ENCODE peak calls at places on chromosomes 3 and 15, in eight cellular contexts. F, V, P, B, T, H, R and E are unnamed samples. For H3K4me1, the result is how much of the 10 kb centered on the place peaks cover.

GRCh38 chr3:56894912-56895431 is 93.2 kb upstream of the ARHGEF3 start:
- DNase-seq in T (no peak), P (no peak), B (no peak), V (no peak), F (no peak), R (no peak), H (no peak), E (no peak)

GRCh38 chr3:152272771-152273242 is 4.1 kb downstream of the MBNL1 start:
- DNase-seq in V (no peak), P (no peak), B (no peak), R (no peak), T (no peak), F (no peak), H (no peak), E (peak)

GRCh38 chr3:117853923-117854322 is 1144.3 kb downstream of the TUSC7 start:
- DNase-seq in P (peak), F (no peak), V (no peak), T (peak), R (no peak), B (no peak), H (no peak), E (peak)

GRCh38 chr15:41983221-41983620 is 10.9 kb upstream of the EHD4 start:
- DNase-seq in H (no peak), V (no peak), F (no peak), T (peak), R (peak), P (no peak), B (no peak), E (no peak)

GRCh38 chr15:101000271-101000681 is 81.1 kb downstream of the LRRK1 start:
- DNase-seq in H (no peak), R (no peak), B (peak), F (peak), P (no peak), V (no peak), T (no peak), E (no peak)

GRCh38 chr3:152375546-152375945 is 106.8 kb downstream of the MBNL1 start:
- DNase-seq in V (no peak), F (no peak), T (no peak), B (no peak), R (no peak), H (no peak), P (no peak), E (no peak)

GRCh38 chr3:156776046-156776445 is 50.1 kb upstream of the LEKR1 start:
- DNase-seq in F (no peak), V (no peak), H (no peak), P (no peak), T (no peak), R (no peak), B (no peak), E (no peak)

GRCh38 chr15:74220475-74221248 is 15.5 kb upstream of the CCDC33 start:
- DNase-seq in T (no peak), F (no peak), B (no peak), H (no peak), R (no peak), V (no peak), P (no peak), E (no peak)

GRCh38 chr15:85854345-85855097 is 59.8 kb upstream of the KLHL25 start:
- DNase-seq in H (peak), F (peak), B (peak), P (peak), T (peak), R (no peak), V (peak), E (peak)

GRCh38 chr3:177371903-177372302 is 174.6 kb upstream of the TBL1XR1 start:
- DNase-seq in F (no peak), P (peak), B (no peak), R (no peak), H (no peak), V (no peak), T (no peak), E (no peak)

GRCh38 chr3:88031543-88032148 is 27.2 kb downstream of the CGGBP1 start:
- DNase-seq in R (no peak), V (no peak), P (no peak), F (no peak), H (no peak), B (no peak), T (no peak), E (peak)

GRCh38 chr3:52292247-52293065 is 4.8 kb downstream of the GLYCTK start:
- DNase-seq in F (no peak), B (no peak), P (no peak), H (no peak), R (no peak), T (no peak), V (no peak), E (no peak)

GRCh38 chr15:61033319-61033718 is 195.8 kb downstream of the RORA start:
- DNase-seq in B (no peak), P (no peak), R (no peak), F (no peak), H (no peak), T (no peak), V (no peak), E (no peak)

GRCh38 chr3:141328286-141329166 is 39.8 kb upstream of the ZBTB38 start:
- DNase-seq in V (no peak), F (no peak), R (no peak), T (no peak), P (no peak), B (no peak), H (no peak), E (no peak)

GRCh38 chr3:133956982-133957381 is 61.3 kb upstream of the RAB6B start:
- DNase-seq in H (no peak), P (no peak), B (no peak), V (no peak), T (no peak), R (no peak), F (no peak), E (no peak)

GRCh38 chr3:143650827-143651226 is 197.4 kb downstream of the SLC9A9 start:
- DNase-seq in V (no peak), B (no peak), P (no peak), F (no peak), R (no peak), H (no peak), T (no peak), E (no peak)

GRCh38 chr3:170064108-170064507 is 26.3 kb downstream of the GPR160 start:
- DNase-seq in P (no peak), H (no peak), V (no peak), F (no peak), R (no peak), T (no peak), B (no peak), E (no peak)

GRCh38 chr3:106168941-106169340 is 300.1 kb upstream of the CBLB start:
- DNase-seq in F (no peak), B (no peak), P (no peak), V (no peak), H (no peak), T (no peak), R (no peak), E (peak)

GRCh38 chr3:114241259-114241658 is 3.9 kb upstream of the ZNF80 start:
- DNase-seq in T (no peak), P (no peak), R (no peak), F (no peak), B (no peak), V (no peak), H (no peak), E (no peak)

GRCh38 chr3:170356596-170357175 is 829 bp upstream of the SKIL start:
- DNase-seq in T (peak), P (peak), F (peak), V (peak), H (no peak), B (peak), R (peak), E (no peak)

GRCh38 chr15:45425135-45425534 is 46.8 kb upstream of the GATM start:
- DNase-seq in V (no peak), R (no peak), H (no peak), P (no peak), F (no peak), T (no peak), B (no peak), E (no peak)

GRCh38 chr3:55476515-55476914 is 10.6 kb downstream of the WNT5A start:
- DNase-seq in F (no peak), P (no peak), H (no peak), R (no peak), T (no peak), V (no peak), B (no peak), E (peak)

GRCh38 chr3:56680054-56680453 is 3.0 kb downstream of the TASOR start:
- DNase-seq in H (no peak), P (no peak), T (no peak), B (no peak), F (no peak), R (no peak), V (no peak), E (no peak)

GRCh38 chr15:48520376-48521155 is 124.9 kb downstream of the FBN1 start:
- DNase-seq in T (no peak), R (no peak), B (no peak), P (no peak), F (no peak), H (peak), V (no peak), E (no peak)

GRCh38 chr3:72692959-72693518 is 155.2 kb downstream of the SHQ1 start:
- DNase-seq in B (no peak), R (no peak), P (peak), V (peak), F (no peak), H (no peak), T (no peak), E (no peak)

GRCh38 chr3:51024121-51024520 is 349.4 kb downstream of the DOCK3 start:
- DNase-seq in R (no peak), P (no peak), F (no peak), H (no peak), T (no peak), B (no peak), V (no peak), E (no peak)

GRCh38 chr3:51024765-51025681 is 350.3 kb downstream of the DOCK3 start:
- DNase-seq in H (no peak), P (peak), B (peak), T (peak), R (no peak), V (peak), F (no peak), E (no peak)
- TF ChIP-seq CTCF in H (no peak), P (no peak), B (no peak), T (no peak), R (no peak), V (no peak), F (no peak), E (no peak)

DNA sequence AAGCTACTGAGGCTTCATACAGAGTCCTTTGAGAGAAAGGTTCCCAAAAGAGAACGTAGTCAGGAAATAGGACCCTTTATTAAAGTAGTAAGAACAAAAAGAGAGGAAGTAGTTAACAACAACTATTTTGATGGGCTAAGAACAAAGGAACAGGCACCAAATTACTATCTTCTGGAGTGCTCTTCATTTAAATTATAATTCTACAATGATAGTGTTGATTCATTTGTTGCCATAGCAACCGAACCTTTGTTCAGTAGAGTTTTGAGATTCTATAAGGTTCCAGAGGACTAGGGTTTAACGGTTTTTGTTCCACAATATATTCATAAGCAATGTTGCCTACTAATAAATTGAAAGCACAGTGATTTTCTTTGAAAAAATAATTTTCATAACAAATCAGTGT is 78.8 kb downstream of the CMSS1 start:
- DNase-seq in P (no peak), B (no peak), T (no peak), H (no peak), F (no peak), V (no peak), R (no peak), E (no peak)
- H3K27ac ChIP-seq in P (peak), B (no peak), T (no peak), H (peak), F (no peak), V (peak), R (no peak), E (peak)

GRCh38 chr15:90875549-90875981 is 7.2 kb downstream of the FURIN start:
- DNase-seq in P (no peak), V (no peak), B (no peak), T (no peak), H (no peak), F (no peak), R (no peak), E (no peak)
- H3K4me1 ChIP-seq in P (under half), V (under half), B (under half), T (under half), H (under half), F (under half), R (under half), E (under half)

GRCh38 chr3:161273589-161274218 is 52.6 kb downstream of the NMD3 start:
- DNase-seq in R (no peak), F (no peak), T (no peak), P (peak), V (no peak), B (no peak), H (peak), E (no peak)
- TF ChIP-seq CTCF in R (peak), F (peak), T (peak), P (peak), V (peak), B (peak), H (peak), E (peak)

GRCh38 chr15:58875343-58875742 is 58.1 kb downstream of the SLTM start:
- DNase-seq in R (no peak), B (no peak), V (no peak), P (no peak), H (no peak), F (no peak), T (no peak), E (no peak)

GRCh38 chr15:58873267-58873666 is 60.2 kb downstream of the SLTM start:
- DNase-seq in R (no peak), V (no peak), H (no peak), F (no peak), T (no peak), P (no peak), B (no peak), E (no peak)

GRCh38 chr15:58865420-58865880 is 68.0 kb downstream of the SLTM start:
- DNase-seq in B (peak), F (no peak), R (no peak), H (no peak), T (no peak), P (no peak), V (no peak), E (peak)

GRCh38 chr15:58867926-58868325 is 65.6 kb downstream of the SLTM start:
- DNase-seq in B (no peak), R (no peak), P (no peak), T (no peak), V (no peak), H (no peak), F (no peak), E (no peak)

GRCh38 chr15:58870451-58870850 is 63.0 kb downstream of the SLTM start:
- DNase-seq in H (no peak), V (no peak), R (no peak), B (no peak), P (no peak), T (no peak), F (no peak), E (no peak)
- H3K27ac ChIP-seq in H (no peak), V (no peak), R (no peak), B (no peak), P (no peak), T (no peak), F (no peak), E (no peak)

GRCh38 chr3:23863060-23863459 is 53.7 kb downstream of the NKIRAS1 start:
- DNase-seq in V (no peak), H (no peak), R (no peak), P (no peak), B (no peak), F (no peak), T (no peak), E (no peak)
- H3K4me1 ChIP-seq in V (half or more), H (under half), R (under half), P (under half), B (under half), F (under half), T (under half), E (under half)

GRCh38 chr3:146590521-146590920 is 14.6 kb downstream of the PLSCR5 start:
- DNase-seq in F (no peak), R (no peak), T (no peak), B (no peak), V (no peak), H (no peak), P (no peak), E (no peak)

GRCh38 chr3:146585156-146585555 is 20.0 kb downstream of the PLSCR5 start:
- DNase-seq in B (no peak), P (no peak), F (no peak), T (no peak), V (no peak), H (no peak), R (no peak), E (no peak)

GRCh38 chr3:146593776-146594175 is 11.4 kb downstream of the PLSCR5 start:
- DNase-seq in V (no peak), R (no peak), B (no peak), T (no peak), P (no peak), H (no peak), F (no peak), E (no peak)

GRCh38 chr3:146594843-146595482 is 10.2 kb downstream of the PLSCR5 start:
- DNase-seq in P (peak), H (peak), V (no peak), F (no peak), R (no peak), T (no peak), B (no peak), E (no peak)

DNA sequence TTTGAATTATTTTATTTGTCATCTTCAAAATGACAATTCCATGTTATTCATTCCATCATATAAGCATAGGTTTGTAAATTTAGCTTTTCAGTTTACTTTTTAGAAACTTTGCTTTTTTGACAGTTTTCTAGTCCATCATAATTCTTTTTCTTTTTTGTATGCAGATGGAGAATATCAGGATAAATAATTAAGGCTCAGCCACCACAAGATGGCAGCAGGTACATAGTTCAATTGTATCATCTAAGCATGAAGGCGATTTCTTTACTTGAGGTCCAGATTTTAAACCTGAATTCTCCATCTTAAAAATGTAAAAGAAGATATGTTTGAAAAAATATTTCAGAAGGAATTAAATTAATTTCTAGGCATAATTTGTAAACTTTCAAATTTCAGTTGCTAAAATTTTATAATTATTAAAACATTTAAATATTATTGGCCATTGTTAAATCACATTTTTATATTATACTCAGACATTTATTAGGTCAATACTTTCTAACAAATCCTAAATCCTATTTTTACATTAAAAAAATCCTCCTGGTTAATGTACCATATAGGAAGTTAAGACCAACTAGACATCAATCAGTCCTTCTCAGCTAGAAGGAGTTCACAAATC is 15.1 kb downstream of the PLSCR5 start:
- DNase-seq in R (no peak), F (no peak), V (peak), T (peak), P (peak), H (peak), B (no peak), E (peak)
- TF ChIP-seq CTCF in R (peak), F (peak), V (peak), T (peak), P (peak), H (peak), B (peak), E (peak)

DNA sequence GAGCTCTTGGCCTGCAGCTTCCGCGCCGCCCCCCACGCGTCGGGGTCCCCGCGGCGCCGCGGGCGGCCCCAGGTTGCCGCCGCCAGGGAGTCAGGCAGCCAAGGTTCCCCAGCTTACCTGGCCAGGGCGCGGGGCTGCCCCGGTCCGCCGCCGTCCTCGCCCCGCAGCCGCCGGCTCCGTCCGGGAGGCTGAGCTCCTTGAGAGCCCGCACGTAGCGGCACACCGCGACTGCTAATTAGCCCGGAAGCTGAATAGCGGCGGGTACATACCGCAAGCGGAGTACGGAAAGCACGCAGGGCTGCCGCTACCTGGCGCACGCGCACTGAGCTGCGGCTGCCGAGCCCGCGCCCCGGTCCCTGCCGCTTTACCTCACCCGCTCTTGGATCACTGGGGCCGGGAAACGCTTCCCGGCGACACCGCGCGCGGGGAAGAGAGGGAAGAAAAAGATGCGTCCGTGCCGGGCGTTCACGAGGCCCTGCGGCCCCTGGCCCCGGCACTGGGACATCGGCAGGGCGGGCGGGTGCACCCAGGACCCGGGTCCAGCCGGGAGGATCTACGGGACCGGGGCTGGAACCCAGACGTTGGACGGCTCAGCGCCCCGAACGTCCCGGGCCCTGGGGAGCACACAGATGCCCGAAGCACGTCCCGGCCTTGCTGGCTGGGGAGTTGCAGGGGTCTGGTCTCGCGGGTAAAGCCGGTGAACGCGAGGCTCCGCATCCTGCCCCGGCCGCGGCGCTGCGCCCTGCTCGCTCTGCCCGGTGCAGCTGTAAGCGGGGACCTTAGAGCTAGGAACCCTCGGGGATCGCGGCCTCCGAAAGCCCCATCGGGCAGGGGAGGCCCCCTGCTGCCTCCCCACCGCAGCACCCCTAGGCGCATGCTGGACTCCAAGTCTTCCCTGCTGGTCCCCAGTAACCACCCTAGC is at the start of gene GOLGA8B:
- DNase-seq in H (peak), P (peak), B (peak), F (peak), T (peak), V (peak), R (no peak), E (peak)
- H3K27ac ChIP-seq in H (peak), P (peak), B (peak), F (peak), T (no peak), V (peak), R (peak), E (peak)

GRCh38 chr15:78879517-78880241 is 7.0 kb downstream of the MORF4L1 start:
- DNase-seq in H (no peak), F (no peak), V (no peak), B (no peak), P (no peak), T (no peak), R (no peak), E (no peak)

GRCh38 chr15:78880828-78881227 is 8.1 kb downstream of the MORF4L1 start:
- DNase-seq in B (no peak), F (no peak), V (no peak), R (no peak), T (no peak), H (no peak), P (no peak), E (no peak)

GRCh38 chr15:78875107-78875914 is 2.6 kb downstream of the MORF4L1 start:
- DNase-seq in V (no peak), F (no peak), P (no peak), T (no peak), H (no peak), B (no peak), R (no peak), E (no peak)

GRCh38 chr15:78880242-78880533 is 7.5 kb downstream of the MORF4L1 start:
- DNase-seq in H (no peak), V (no peak), B (no peak), F (no peak), T (no peak), P (no peak), R (no peak), E (no peak)

DNA sequence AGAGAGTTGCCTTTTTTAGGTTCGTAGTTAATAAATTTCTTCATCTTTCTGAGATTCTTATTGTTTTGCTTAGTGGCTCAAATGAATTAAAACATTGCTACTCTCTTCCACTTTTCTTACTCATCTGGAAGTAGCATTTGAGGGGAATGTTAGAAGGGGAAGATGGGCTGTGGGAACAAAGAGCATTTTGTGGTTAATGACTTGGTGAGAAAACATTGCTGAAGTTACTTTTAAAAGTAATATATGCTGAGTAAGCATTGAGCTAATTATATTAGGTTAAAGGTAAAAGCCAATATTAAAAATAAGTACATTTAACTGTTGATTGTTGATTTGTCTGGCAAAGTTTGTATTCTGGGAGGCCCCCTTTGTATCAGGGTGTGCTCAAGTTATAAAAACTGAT is 5.7 kb downstream of the MORF4L1 start:
- DNase-seq in V (no peak), H (no peak), B (no peak), F (no peak), T (no peak), P (no peak), R (no peak), E (no peak)
- H3K4me1 ChIP-seq in V (half or more), H (half or more), B (under half), F (under half), T (under half), P (under half), R (half or more), E (under half)

GRCh38 chr15:94230886-94231727 is at the start of gene MCTP2:
- DNase-seq in R (peak), P (peak), F (peak), B (peak), H (peak), T (peak), V (peak), E (peak)
- TF ChIP-seq CTCF in R (no peak), P (peak), F (no peak), B (no peak), H (no peak), T (no peak), V (peak), E (peak)